ENCODE peak calls at places on chromosomes 13 and 19, in ten cellular contexts. One of them, this sample, is unnamed.
A peak's percentile ranks its signal among the peaks of the same experiment; 100 is the strongest.

GRCh38 chr13:22012676-22013075 is 341.8 kb downstream of the FGF9 start:
- DNase-seq in tibial nerve: no peak
- DNase-seq in choroid plexus epithelial cell: no peak
- DNase-seq in esophagus muscularis mucosa: no peak
- DNase-seq in left lung: no peak
- DNase-seq in body of pancreas: no peak
- DNase-seq in endodermal cell: no peak
- DNase-seq in right atrium auricular region: no peak
- DNase-seq in neural progenitor cell: no peak
- DNase-seq in MM.1S: no peak
- DNase-seq in this sample: no peak

GRCh38 chr19:29086182-29086581 is 126.8 kb downstream of the UQCRFS1 start:
- DNase-seq in tibial nerve: no peak
- DNase-seq in choroid plexus epithelial cell: no peak
- DNase-seq in esophagus muscularis mucosa: no peak
- DNase-seq in left lung: no peak
- DNase-seq in body of pancreas: no peak
- DNase-seq in endodermal cell: no peak
- DNase-seq in right atrium auricular region: no peak
- DNase-seq in neural progenitor cell: no peak
- DNase-seq in MM.1S: no peak
- DNase-seq in this sample: no peak

GRCh38 chr13:20340759-20341161 is 108.6 kb upstream of the GJB6 start:
- DNase-seq in tibial nerve: peak; percentile 58
- DNase-seq in choroid plexus epithelial cell: peak; percentile 20
- DNase-seq in esophagus muscularis mucosa: no peak
- DNase-seq in left lung: peak; percentile 79
- DNase-seq in body of pancreas: no peak
- DNase-seq in endodermal cell: peak; percentile 55
- DNase-seq in right atrium auricular region: no peak
- DNase-seq in neural progenitor cell: no peak
- DNase-seq in MM.1S: no peak
- DNase-seq in this sample: no peak

GRCh38 chr13:27641711-27642502 is 20.2 kb downstream of the POLR1D start:
- DNase-seq in tibial nerve: no peak
- DNase-seq in choroid plexus epithelial cell: no peak
- DNase-seq in esophagus muscularis mucosa: no peak
- DNase-seq in left lung: no peak
- DNase-seq in body of pancreas: no peak
- DNase-seq in endodermal cell: no peak
- DNase-seq in right atrium auricular region: no peak
- DNase-seq in neural progenitor cell: no peak
- DNase-seq in MM.1S: no peak
- DNase-seq in this sample: no peak

GRCh38 chr19:50300814-50301606 is 28.2 kb downstream of the KCNC3 start:
- DNase-seq in tibial nerve: no peak
- DNase-seq in choroid plexus epithelial cell: peak; percentile 70
- DNase-seq in esophagus muscularis mucosa: no peak
- DNase-seq in left lung: no peak
- DNase-seq in body of pancreas: no peak
- DNase-seq in endodermal cell: no peak
- DNase-seq in right atrium auricular region: no peak
- DNase-seq in neural progenitor cell: no peak
- DNase-seq in MM.1S: no peak
- DNase-seq in this sample: no peak

GRCh38 chr19:17394891-17395415 is 957 bp upstream of the CCDC194 start:
- DNase-seq in tibial nerve: peak; percentile 40
- DNase-seq in choroid plexus epithelial cell: peak; percentile 66
- DNase-seq in esophagus muscularis mucosa: no peak
- DNase-seq in left lung: peak; percentile 91
- DNase-seq in body of pancreas: peak; percentile 37
- DNase-seq in endodermal cell: peak; percentile 89
- DNase-seq in right atrium auricular region: no peak
- DNase-seq in neural progenitor cell: peak; percentile 72
- DNase-seq in MM.1S: no peak
- DNase-seq in this sample: no peak

GRCh38 chr13:41696163-41697003 is 239.0 kb downstream of the RGCC start:
- DNase-seq in tibial nerve: no peak
- DNase-seq in choroid plexus epithelial cell: peak; percentile 91
- DNase-seq in esophagus muscularis mucosa: no peak
- DNase-seq in left lung: no peak
- DNase-seq in body of pancreas: no peak
- DNase-seq in endodermal cell: peak; percentile 48
- DNase-seq in right atrium auricular region: no peak
- DNase-seq in neural progenitor cell: no peak
- DNase-seq in MM.1S: no peak
- DNase-seq in this sample: no peak

GRCh38 chr19:12884926-12885748 is 1.9 kb downstream of the KLF1 start:
- DNase-seq in tibial nerve: no peak
- DNase-seq in choroid plexus epithelial cell: peak; percentile 58
- DNase-seq in esophagus muscularis mucosa: no peak
- DNase-seq in left lung: peak; percentile 97
- DNase-seq in body of pancreas: peak; percentile 91
- DNase-seq in endodermal cell: peak; percentile 99
- DNase-seq in right atrium auricular region: no peak
- DNase-seq in neural progenitor cell: peak; percentile 87
- DNase-seq in MM.1S: peak; percentile 99
- DNase-seq in this sample: no peak

GRCh38 chr13:50227356-50227755 is 212.1 kb downstream of the KCNRG start:
- DNase-seq in tibial nerve: no peak
- DNase-seq in choroid plexus epithelial cell: no peak
- DNase-seq in esophagus muscularis mucosa: no peak
- DNase-seq in left lung: no peak
- DNase-seq in body of pancreas: no peak
- DNase-seq in endodermal cell: no peak
- DNase-seq in right atrium auricular region: no peak
- DNase-seq in neural progenitor cell: no peak
- DNase-seq in MM.1S: no peak
- DNase-seq in this sample: no peak

GRCh38 chr13:97946951-97947588 is 6.4 kb upstream of the IPO5 start:
- DNase-seq in tibial nerve: no peak
- DNase-seq in choroid plexus epithelial cell: peak; percentile 94
- DNase-seq in esophagus muscularis mucosa: no peak
- DNase-seq in left lung: no peak
- DNase-seq in body of pancreas: no peak
- DNase-seq in endodermal cell: no peak
- DNase-seq in right atrium auricular region: no peak
- DNase-seq in neural progenitor cell: no peak
- DNase-seq in MM.1S: no peak
- DNase-seq in this sample: peak; percentile 72

DNA sequence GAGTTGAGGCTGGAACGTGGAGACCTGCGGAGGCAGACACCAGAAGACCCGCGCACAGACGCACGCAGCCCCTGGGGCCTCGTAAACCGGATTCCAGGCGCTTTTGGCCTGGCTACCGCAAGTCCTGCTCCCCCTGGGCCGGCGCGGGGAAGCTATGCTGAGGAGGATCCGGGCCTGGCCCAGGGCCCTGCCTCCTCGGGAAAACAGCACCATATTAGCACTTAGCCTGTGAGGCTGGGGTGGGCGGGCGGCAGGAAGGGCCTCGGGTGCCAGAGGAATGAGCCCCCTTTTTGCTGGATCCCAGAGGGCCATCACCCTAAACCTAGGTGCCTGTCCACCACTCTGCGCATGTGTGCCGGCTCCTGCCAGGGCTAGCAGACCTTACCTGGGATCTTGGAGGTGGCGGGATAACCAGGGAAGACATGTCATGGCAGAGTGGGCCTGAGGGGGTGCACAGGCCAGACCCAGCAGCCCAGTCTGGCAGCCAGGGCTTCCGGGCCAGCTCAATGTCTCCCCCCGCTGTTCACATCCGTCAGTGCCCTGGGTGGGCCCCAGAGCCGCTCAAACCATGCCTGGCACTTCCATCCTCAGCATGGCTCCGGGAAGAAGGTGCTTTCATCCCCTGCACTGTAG is 7.3 kb downstream of the ELOF1 start:
- DNase-seq in tibial nerve: no peak
- DNase-seq in choroid plexus epithelial cell: no peak
- DNase-seq in esophagus muscularis mucosa: no peak
- DNase-seq in left lung: no peak
- DNase-seq in body of pancreas: no peak
- DNase-seq in endodermal cell: peak; percentile 88
- DNase-seq in right atrium auricular region: no peak
- DNase-seq in neural progenitor cell: peak; percentile 47
- DNase-seq in MM.1S: no peak
- DNase-seq in this sample: no peak
- TF ChIP-seq CTCF in tibial nerve: no peak
- TF ChIP-seq CTCF in choroid plexus epithelial cell: peak; percentile 70
- TF ChIP-seq CTCF in esophagus muscularis mucosa: peak; percentile 46
- TF ChIP-seq CTCF in left lung: no peak
- TF ChIP-seq CTCF in body of pancreas: no peak
- TF ChIP-seq CTCF in endodermal cell: peak; percentile 77
- TF ChIP-seq CTCF in right atrium auricular region: peak; percentile 32
- TF ChIP-seq CTCF in neural progenitor cell: peak; percentile 56
- TF ChIP-seq CTCF in MM.1S: peak; percentile 17
- TF ChIP-seq CTCF in this sample: peak; percentile 16

GRCh38 chr13:99944606-99945005 is 27.0 kb downstream of the ZIC5 start:
- DNase-seq in tibial nerve: no peak
- DNase-seq in choroid plexus epithelial cell: no peak
- DNase-seq in esophagus muscularis mucosa: no peak
- DNase-seq in left lung: no peak
- DNase-seq in body of pancreas: no peak
- DNase-seq in endodermal cell: no peak
- DNase-seq in right atrium auricular region: no peak
- DNase-seq in neural progenitor cell: no peak
- DNase-seq in MM.1S: no peak
- DNase-seq in this sample: peak; percentile 11

GRCh38 chr13:99941911-99942310 is 29.7 kb downstream of the ZIC5 start:
- DNase-seq in tibial nerve: no peak
- DNase-seq in choroid plexus epithelial cell: no peak
- DNase-seq in esophagus muscularis mucosa: no peak
- DNase-seq in left lung: no peak
- DNase-seq in body of pancreas: no peak
- DNase-seq in endodermal cell: no peak
- DNase-seq in right atrium auricular region: no peak
- DNase-seq in neural progenitor cell: no peak
- DNase-seq in MM.1S: no peak
- DNase-seq in this sample: no peak

GRCh38 chr13:99935772-99936171 is 35.8 kb downstream of the ZIC5 start:
- DNase-seq in tibial nerve: no peak
- DNase-seq in choroid plexus epithelial cell: no peak
- DNase-seq in esophagus muscularis mucosa: no peak
- DNase-seq in left lung: no peak
- DNase-seq in body of pancreas: no peak
- DNase-seq in endodermal cell: peak; percentile 82
- DNase-seq in right atrium auricular region: no peak
- DNase-seq in neural progenitor cell: no peak
- DNase-seq in MM.1S: no peak
- DNase-seq in this sample: no peak

GRCh38 chr13:99941086-99941485 is 30.5 kb downstream of the ZIC5 start:
- DNase-seq in tibial nerve: no peak
- DNase-seq in choroid plexus epithelial cell: no peak
- DNase-seq in esophagus muscularis mucosa: no peak
- DNase-seq in left lung: no peak
- DNase-seq in body of pancreas: no peak
- DNase-seq in endodermal cell: no peak
- DNase-seq in right atrium auricular region: no peak
- DNase-seq in neural progenitor cell: no peak
- DNase-seq in MM.1S: no peak
- DNase-seq in this sample: no peak
- H3K4me3 ChIP-seq in tibial nerve: no peak overlapping the region
- H3K4me3 ChIP-seq in choroid plexus epithelial cell: no peak overlapping the region
- H3K4me3 ChIP-seq in esophagus muscularis mucosa: no peak overlapping the region
- H3K4me3 ChIP-seq in left lung: no peak overlapping the region
- H3K4me3 ChIP-seq in body of pancreas: no peak overlapping the region
- H3K4me3 ChIP-seq in endodermal cell: no peak overlapping the region
- H3K4me3 ChIP-seq in right atrium auricular region: no peak overlapping the region
- H3K4me3 ChIP-seq in neural progenitor cell: no peak overlapping the region
- H3K4me3 ChIP-seq in MM.1S: no peak overlapping the region
- H3K4me3 ChIP-seq in this sample: no peak overlapping the region

GRCh38 chr19:40936755-40937154 is 54.3 kb upstream of the CYP2B6 start:
- DNase-seq in tibial nerve: no peak
- DNase-seq in choroid plexus epithelial cell: no peak
- DNase-seq in esophagus muscularis mucosa: no peak
- DNase-seq in left lung: no peak
- DNase-seq in body of pancreas: no peak
- DNase-seq in endodermal cell: no peak
- DNase-seq in right atrium auricular region: no peak
- DNase-seq in neural progenitor cell: no peak
- DNase-seq in MM.1S: no peak
- DNase-seq in this sample: no peak

GRCh38 chr19:40928859-40929258 is 46.8 kb upstream of the CYP2A7 start:
- DNase-seq in tibial nerve: no peak
- DNase-seq in choroid plexus epithelial cell: no peak
- DNase-seq in esophagus muscularis mucosa: no peak
- DNase-seq in left lung: no peak
- DNase-seq in body of pancreas: no peak
- DNase-seq in endodermal cell: no peak
- DNase-seq in right atrium auricular region: no peak
- DNase-seq in neural progenitor cell: no peak
- DNase-seq in MM.1S: no peak
- DNase-seq in this sample: no peak

GRCh38 chr19:40932008-40932959 is 50.3 kb upstream of the CYP2A7 start:
- DNase-seq in tibial nerve: no peak
- DNase-seq in choroid plexus epithelial cell: no peak
- DNase-seq in esophagus muscularis mucosa: no peak
- DNase-seq in left lung: no peak
- DNase-seq in body of pancreas: no peak
- DNase-seq in endodermal cell: no peak
- DNase-seq in right atrium auricular region: no peak
- DNase-seq in neural progenitor cell: no peak
- DNase-seq in MM.1S: no peak
- DNase-seq in this sample: no peak

GRCh38 chr19:40927567-40927966 is 45.5 kb upstream of the CYP2A7 start:
- DNase-seq in tibial nerve: no peak
- DNase-seq in choroid plexus epithelial cell: no peak
- DNase-seq in esophagus muscularis mucosa: no peak
- DNase-seq in left lung: no peak
- DNase-seq in body of pancreas: no peak
- DNase-seq in endodermal cell: no peak
- DNase-seq in right atrium auricular region: peak; percentile 16
- DNase-seq in neural progenitor cell: no peak
- DNase-seq in MM.1S: no peak
- DNase-seq in this sample: no peak

DNA sequence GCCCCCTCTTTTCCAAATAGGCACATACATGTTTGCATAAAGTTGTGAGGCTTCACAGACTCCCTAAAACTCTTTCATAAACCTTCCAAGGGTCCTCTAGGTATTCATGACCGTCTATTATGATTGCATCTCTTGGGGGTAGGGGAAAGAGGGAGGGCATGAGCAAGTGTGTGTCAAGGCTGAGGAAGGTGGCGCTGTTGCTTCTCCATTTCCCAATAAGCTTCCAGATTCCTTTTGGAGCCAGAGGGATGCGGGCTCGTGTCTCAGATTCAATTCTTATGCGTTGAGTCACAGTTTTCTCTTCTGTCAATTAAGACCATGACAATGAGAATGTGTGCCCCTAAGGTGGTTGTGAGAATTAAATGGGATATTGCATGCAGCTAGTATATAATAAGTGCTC is 51.0 kb upstream of the CYP2A7 start:
- DNase-seq in tibial nerve: no peak
- DNase-seq in choroid plexus epithelial cell: no peak
- DNase-seq in esophagus muscularis mucosa: no peak
- DNase-seq in left lung: no peak
- DNase-seq in body of pancreas: no peak
- DNase-seq in endodermal cell: peak; percentile 73
- DNase-seq in right atrium auricular region: no peak
- DNase-seq in neural progenitor cell: peak; percentile 35
- DNase-seq in MM.1S: no peak
- DNase-seq in this sample: no peak
- TF ChIP-seq CTCF in tibial nerve: no peak
- TF ChIP-seq CTCF in choroid plexus epithelial cell: peak; percentile 17
- TF ChIP-seq CTCF in esophagus muscularis mucosa: no peak
- TF ChIP-seq CTCF in left lung: no peak
- TF ChIP-seq CTCF in body of pancreas: no peak
- TF ChIP-seq CTCF in endodermal cell: peak; percentile 66
- TF ChIP-seq CTCF in right atrium auricular region: no peak
- TF ChIP-seq CTCF in neural progenitor cell: peak; percentile 46
- TF ChIP-seq CTCF in MM.1S: no peak
- TF ChIP-seq CTCF in this sample: no peak

GRCh38 chr13:48591889-48592725 is 59.2 kb upstream of the RCBTB2 start:
- DNase-seq in tibial nerve: no peak
- DNase-seq in choroid plexus epithelial cell: no peak
- DNase-seq in esophagus muscularis mucosa: no peak
- DNase-seq in left lung: no peak
- DNase-seq in body of pancreas: no peak
- DNase-seq in endodermal cell: no peak
- DNase-seq in right atrium auricular region: no peak
- DNase-seq in neural progenitor cell: no peak
- DNase-seq in MM.1S: no peak
- DNase-seq in this sample: no peak
- H3K4me3 ChIP-seq in tibial nerve: no peak overlapping the region
- H3K4me3 ChIP-seq in choroid plexus epithelial cell: no peak overlapping the region
- H3K4me3 ChIP-seq in esophagus muscularis mucosa: no peak overlapping the region
- H3K4me3 ChIP-seq in left lung: no peak overlapping the region
- H3K4me3 ChIP-seq in body of pancreas: no peak overlapping the region
- H3K4me3 ChIP-seq in endodermal cell: peak overlapping the region; percentile 66
- H3K4me3 ChIP-seq in right atrium auricular region: no peak overlapping the region
- H3K4me3 ChIP-seq in neural progenitor cell: no peak overlapping the region
- H3K4me3 ChIP-seq in MM.1S: no peak overlapping the region
- H3K4me3 ChIP-seq in this sample: no peak overlapping the region

This sample was measured in RWPE2.